ENCODE peak calls at places on chromosomes 2 and 18, in six cellular contexts. B is Calu3, Q is fibroblast of pulmonary artery, J is AG09319, T is LoVo, N is NCI-H748 treated with DMSO at 0.1 percent for 48 hours. H is an unnamed sample.

GRCh38 chr2:178527592-178527991 is 47.3 kb downstream of the PLEKHA3 start:
- DNase-seq in B (no peak), Q (no peak), J (no peak), T (no peak), N (no peak), H (no peak)

GRCh38 chr2:86309966-86310365 is 27.5 kb downstream of the REEP1 start:
- DNase-seq in B (no peak), Q (no peak), J (no peak), T (no peak), N (no peak), H (no peak)

GRCh38 chr2:223442874-223443273 is 159.3 kb downstream of the SCG2 start:
- DNase-seq in B (no peak), Q (no peak), J (no peak), T (no peak), N (no peak), H (no peak)

GRCh38 chr2:157933549-157933948 is 57.4 kb upstream of the ACVR1 start:
- DNase-seq in B (no peak), Q (no peak), J (no peak), T (no peak), N (no peak), H (no peak)

GRCh38 chr2:163210430-163210918 is 371.9 kb upstream of the KCNH7 start:
- DNase-seq in B (no peak), Q (peak; percentile 57), J (no peak), T (no peak), N (no peak), H (no peak)

GRCh38 chr2:102181919-102182635 is 4.7 kb upstream of the IL1RL2 start:
- DNase-seq in B (no peak), Q (peak; percentile 78), J (no peak), T (no peak), N (no peak), H (no peak)

GRCh38 chr18:68564961-68565360 is 149.9 kb downstream of the TMX3 start:
- DNase-seq in B (no peak), Q (peak; percentile 16), J (no peak), T (no peak), N (no peak), H (no peak)

GRCh38 chr2:191612496-191612895 is 65.4 kb upstream of the NABP1 start:
- DNase-seq in B (no peak), Q (peak; percentile 86), J (no peak), T (no peak), N (no peak), H (no peak)

GRCh38 chr18:11726556-11726955 is 37.5 kb downstream of the GNAL start:
- DNase-seq in B (no peak), Q (no peak), J (no peak), T (no peak), N (no peak), H (no peak)